ENCODE peak calls at places on chromosomes 11 and 22, in four cellular contexts. O is AG04449, P is tibial artery, V is adipocyte. J is an unnamed sample.

GRCh38 chr11:72771507-72771906 is 19.3 kb upstream of the ARAP1 start:
- DNase-seq in P (no peak), V (peak), O (no peak), J (no peak)

GRCh38 chr22:46238541-46238940 is 11.6 kb downstream of the CDPF1 start:
- DNase-seq in O (no peak), V (no peak), P (no peak), J (no peak)

GRCh38 chr11:70625921-70626518 is 227.7 kb downstream of the CTTN start:
- DNase-seq in V (no peak), P (no peak), O (no peak), J (no peak)

GRCh38 chr11:69646493-69647201 is 5.7 kb downstream of the CCND1 start:
- DNase-seq in V (no peak), O (no peak), P (no peak), J (no peak)

GRCh38 chr11:10514210-10514609 is 26.8 kb downstream of the RNF141 start:
- DNase-seq in O (no peak), P (no peak), V (peak), J (no peak)

GRCh38 chr11:19933801-19934488 is 221.3 kb downstream of the NAV2 start:
- DNase-seq in O (no peak), P (no peak), V (no peak), J (no peak)

GRCh38 chr11:102806296-102806695 is 8.3 kb upstream of the MMP1 start:
- DNase-seq in V (peak), P (no peak), O (peak), J (no peak)

GRCh38 chr11:27293500-27294417 is 69.3 kb downstream of the CCDC34 start:
- DNase-seq in O (no peak), P (no peak), V (no peak), J (no peak)

GRCh38 chr11:125938418-125938817 is 7.4 kb upstream of the VSIG10L2 start:
- DNase-seq in O (no peak), V (no peak), P (no peak), J (no peak)

GRCh38 chr11:113272281-113272680 is 42.1 kb upstream of the TTC12 start:
- DNase-seq in O (no peak), P (no peak), V (no peak), J (no peak)

GRCh38 chr22:28810839-28811491 is 10.6 kb upstream of the XBP1 start:
- DNase-seq in O (no peak), V (no peak), P (no peak), J (no peak)

GRCh38 chr11:45745065-45745811 is 59.7 kb upstream of the SLC35C1 start:
- DNase-seq in O (no peak), V (no peak), P (peak), J (peak)

GRCh38 chr11:73972620-73973449 is 9.8 kb downstream of the UCP2 start:
- DNase-seq in V (no peak), O (no peak), P (no peak), J (no peak)

GRCh38 chr11:64763804-64764611 is 4.2 kb upstream of the PYGM start:
- DNase-seq in O (no peak), P (peak), V (no peak), J (peak)

GRCh38 chr22:44098021-44098739 is 74.1 kb downstream of the PARVB start:
- DNase-seq in P (no peak), O (no peak), V (no peak), J (no peak)

GRCh38 chr22:26952004-26952403 is 294.6 kb downstream of the MIAT start:
- DNase-seq in O (no peak), V (no peak), P (no peak), J (no peak)

GRCh38 chr11:111846063-111846462 is 25.3 kb downstream of the ALG9 start:
- DNase-seq in O (no peak), V (peak), P (no peak), J (no peak)

GRCh38 chr22:46571642-46572250 is 34.3 kb upstream of the CELSR1 start:
- DNase-seq in P (no peak), V (no peak), O (no peak), J (no peak)

GRCh38 chr11:47257518-47258316 is at the start of gene NR1H3:
- DNase-seq in V (peak), O (no peak), P (peak), J (peak)

GRCh38 chr11:69525516-69526452 is 44.3 kb downstream of the LINC01488 start:
- DNase-seq in V (no peak), P (no peak), O (no peak), J (peak)

GRCh38 chr11:64695548-64695947 is 27.4 kb downstream of the NRXN2 start:
- DNase-seq in O (no peak), V (no peak), P (no peak), J (no peak)

GRCh38 chr11:96486890-96487633 is 97.2 kb downstream of the JRKL start:
- DNase-seq in P (no peak), O (no peak), V (peak), J (no peak)

GRCh38 chr22:21009638-21010425 is 5.1 kb upstream of the P2RX6 start:
- DNase-seq in P (no peak), O (no peak), V (peak), J (no peak)

GRCh38 chr11:108253176-108253575 is 30.3 kb downstream of the ATM start:
- DNase-seq in P (no peak), O (no peak), V (peak), J (no peak)

GRCh38 chr22:38572065-38572464 is 2.1 kb upstream of the DMC1 start:
- DNase-seq in V (peak), P (no peak), O (no peak), J (no peak)

GRCh38 chr11:15115686-15116085 is 963 bp downstream of the INSC start:
- DNase-seq in O (no peak), V (no peak), P (no peak), J (no peak)

GRCh38 chr22:37133304-37134018 is 16.3 kb downstream of the IL2RB start:
- DNase-seq in O (no peak), V (no peak), P (no peak), J (no peak)

GRCh38 chr11:12278766-12279671 is 98.4 kb upstream of the PARVA start:
- DNase-seq in P (no peak), O (no peak), V (no peak), J (peak)

GRCh38 chr22:21447694-21448402 is 19.3 kb upstream of the TMEM191C start:
- DNase-seq in O (no peak), V (no peak), P (no peak), J (no peak)

GRCh38 chr11:68524681-68525080 is 64.1 kb downstream of the PPP6R3 start:
- DNase-seq in O (no peak), V (no peak), P (no peak), J (no peak)

GRCh38 chr11:10414659-10415058 is 40.4 kb upstream of the AMPD3 start:
- DNase-seq in O (no peak), V (no peak), P (peak), J (peak)

GRCh38 chr22:19871023-19871844 is 16.6 kb upstream of the GNB1L start:
- DNase-seq in V (no peak), O (no peak), P (peak), J (peak)

GRCh38 chr11:100872951-100873350 is 185.9 kb downstream of the ARHGAP42 start:
- DNase-seq in V (no peak), O (no peak), P (no peak), J (no peak)

GRCh38 chr11:56841210-56841810 is 92.8 kb upstream of the OR9G4 start:
- DNase-seq in P (no peak), O (peak), V (peak), J (no peak)

GRCh38 chr11:78465169-78465942 is 47.7 kb upstream of the GAB2 start:
- DNase-seq in V (no peak), P (no peak), O (no peak), J (no peak)

GRCh38 chr11:10778217-10778970 is 27.3 kb downstream of the CTR9 start:
- DNase-seq in V (no peak), P (peak), O (peak), J (peak)

GRCh38 chr11:71284525-71285092 is 32.2 kb upstream of the SHANK2 start:
- DNase-seq in O (no peak), P (no peak), V (no peak), J (peak)

GRCh38 chr11:106331163-106331562 is 253.7 kb downstream of the AASDHPPT start:
- DNase-seq in V (no peak), P (no peak), O (no peak), J (no peak)

GRCh38 chr11:50394017-50394416 is 361.3 kb downstream of the OR4C45 start:
- DNase-seq in V (no peak), P (no peak), O (no peak), J (no peak)